ENCODE peak calls at places on chromosomes 5 and 9, in ten cellular contexts. One of them, this sample, is unnamed.

GRCh38 chr5:111603446-111603827 is 91.1 kb upstream of the STARD4 start:
- DNase-seq in T-helper 2 cell: no peak
- DNase-seq in stimulated activated CD8-positive, alpha-beta memory T cell treated with anti-CD3 and anti-CD28 coated beads, Interleukin-15, amount 100 ng/mL, for 4 hours: no peak
- DNase-seq in foreskin fibroblast: peak
- DNase-seq in T47D: no peak
- DNase-seq in NCI-H1417: no peak
- DNase-seq in effector memory CD8-positive, alpha-beta T cell: no peak
- DNase-seq in iris pigment epithelial cell: peak
- DNase-seq in adipocyte: peak
- DNase-seq in breast epithelium: no peak
- DNase-seq in this sample: peak

GRCh38 chr5:108687599-108688220 is 60.0 kb upstream of the FER start:
- DNase-seq in effector memory CD8-positive, alpha-beta T cell: no peak
- DNase-seq in T-helper 2 cell: no peak
- DNase-seq in stimulated activated CD8-positive, alpha-beta memory T cell treated with anti-CD3 and anti-CD28 coated beads, Interleukin-15, amount 100 ng/mL, for 4 hours: no peak
- DNase-seq in breast epithelium: no peak
- DNase-seq in iris pigment epithelial cell: no peak
- DNase-seq in adipocyte: peak
- DNase-seq in NCI-H1417: no peak
- DNase-seq in T47D: no peak
- DNase-seq in foreskin fibroblast: peak
- DNase-seq in this sample: no peak

GRCh38 chr5:129460951-129461815 is 1.1 kb downstream of the ADAMTS19 start:
- DNase-seq in foreskin fibroblast: peak
- DNase-seq in T47D: peak
- DNase-seq in stimulated activated CD8-positive, alpha-beta memory T cell treated with anti-CD3 and anti-CD28 coated beads, Interleukin-15, amount 100 ng/mL, for 4 hours: no peak
- DNase-seq in T-helper 2 cell: no peak
- DNase-seq in breast epithelium: no peak
- DNase-seq in NCI-H1417: peak
- DNase-seq in iris pigment epithelial cell: peak
- DNase-seq in adipocyte: peak
- DNase-seq in effector memory CD8-positive, alpha-beta T cell: no peak
- DNase-seq in this sample: no peak

GRCh38 chr5:178624626-178625546 is 2.0 kb downstream of the CLK4 start:
- DNase-seq in T-helper 2 cell: no peak
- DNase-seq in iris pigment epithelial cell: peak
- DNase-seq in stimulated activated CD8-positive, alpha-beta memory T cell treated with anti-CD3 and anti-CD28 coated beads, Interleukin-15, amount 100 ng/mL, for 4 hours: no peak
- DNase-seq in adipocyte: peak
- DNase-seq in effector memory CD8-positive, alpha-beta T cell: no peak
- DNase-seq in T47D: no peak
- DNase-seq in foreskin fibroblast: peak
- DNase-seq in NCI-H1417: no peak
- DNase-seq in breast epithelium: no peak
- DNase-seq in this sample: no peak

GRCh38 chr5:139410886-139411835 is 7.3 kb upstream of the SPATA24 start:
- DNase-seq in T47D: no peak
- DNase-seq in foreskin fibroblast: peak
- DNase-seq in effector memory CD8-positive, alpha-beta T cell: no peak
- DNase-seq in adipocyte: no peak
- DNase-seq in NCI-H1417: no peak
- DNase-seq in stimulated activated CD8-positive, alpha-beta memory T cell treated with anti-CD3 and anti-CD28 coated beads, Interleukin-15, amount 100 ng/mL, for 4 hours: no peak
- DNase-seq in iris pigment epithelial cell: no peak
- DNase-seq in T-helper 2 cell: no peak
- DNase-seq in breast epithelium: no peak
- DNase-seq in this sample: no peak

GRCh38 chr5:63959177-63959982 is 2.9 kb downstream of the HTR1A start:
- DNase-seq in iris pigment epithelial cell: peak
- DNase-seq in stimulated activated CD8-positive, alpha-beta memory T cell treated with anti-CD3 and anti-CD28 coated beads, Interleukin-15, amount 100 ng/mL, for 4 hours: no peak
- DNase-seq in effector memory CD8-positive, alpha-beta T cell: no peak
- DNase-seq in breast epithelium: no peak
- DNase-seq in T-helper 2 cell: no peak
- DNase-seq in T47D: peak
- DNase-seq in adipocyte: no peak
- DNase-seq in foreskin fibroblast: no peak
- DNase-seq in NCI-H1417: peak
- DNase-seq in this sample: no peak

GRCh38 chr9:7223981-7224380 is 466.2 kb downstream of the KDM4C start:
- DNase-seq in foreskin fibroblast: peak
- DNase-seq in T47D: no peak
- DNase-seq in NCI-H1417: no peak
- DNase-seq in T-helper 2 cell: no peak
- DNase-seq in adipocyte: no peak
- DNase-seq in effector memory CD8-positive, alpha-beta T cell: no peak
- DNase-seq in iris pigment epithelial cell: no peak
- DNase-seq in breast epithelium: no peak
- DNase-seq in stimulated activated CD8-positive, alpha-beta memory T cell treated with anti-CD3 and anti-CD28 coated beads, Interleukin-15, amount 100 ng/mL, for 4 hours: no peak
- DNase-seq in this sample: no peak

GRCh38 chr5:150589791-150590601 is 50.5 kb upstream of the SYNPO start:
- DNase-seq in iris pigment epithelial cell: peak
- DNase-seq in stimulated activated CD8-positive, alpha-beta memory T cell treated with anti-CD3 and anti-CD28 coated beads, Interleukin-15, amount 100 ng/mL, for 4 hours: no peak
- DNase-seq in NCI-H1417: no peak
- DNase-seq in breast epithelium: peak
- DNase-seq in foreskin fibroblast: peak
- DNase-seq in effector memory CD8-positive, alpha-beta T cell: no peak
- DNase-seq in adipocyte: no peak
- DNase-seq in T47D: peak
- DNase-seq in T-helper 2 cell: no peak
- DNase-seq in this sample: no peak

GRCh38 chr5:112965733-112966306 is 10.8 kb upstream of the DCP2 start:
- DNase-seq in T47D: no peak
- DNase-seq in breast epithelium: no peak
- DNase-seq in stimulated activated CD8-positive, alpha-beta memory T cell treated with anti-CD3 and anti-CD28 coated beads, Interleukin-15, amount 100 ng/mL, for 4 hours: no peak
- DNase-seq in T-helper 2 cell: no peak
- DNase-seq in iris pigment epithelial cell: no peak
- DNase-seq in effector memory CD8-positive, alpha-beta T cell: no peak
- DNase-seq in adipocyte: no peak
- DNase-seq in foreskin fibroblast: no peak
- DNase-seq in NCI-H1417: no peak
- DNase-seq in this sample: no peak

GRCh38 chr5:172769598-172770373 is 1.2 kb downstream of the DUSP1 start:
- DNase-seq in breast epithelium: no peak
- DNase-seq in stimulated activated CD8-positive, alpha-beta memory T cell treated with anti-CD3 and anti-CD28 coated beads, Interleukin-15, amount 100 ng/mL, for 4 hours: no peak
- DNase-seq in T47D: no peak
- DNase-seq in NCI-H1417: no peak
- DNase-seq in adipocyte: peak
- DNase-seq in effector memory CD8-positive, alpha-beta T cell: peak
- DNase-seq in T-helper 2 cell: peak
- DNase-seq in iris pigment epithelial cell: peak
- DNase-seq in foreskin fibroblast: no peak
- DNase-seq in this sample: no peak

GRCh38 chr5:158224200-158224599 is 365.3 kb upstream of the CLINT1 start:
- DNase-seq in effector memory CD8-positive, alpha-beta T cell: no peak
- DNase-seq in breast epithelium: no peak
- DNase-seq in NCI-H1417: no peak
- DNase-seq in iris pigment epithelial cell: no peak
- DNase-seq in T47D: no peak
- DNase-seq in adipocyte: no peak
- DNase-seq in stimulated activated CD8-positive, alpha-beta memory T cell treated with anti-CD3 and anti-CD28 coated beads, Interleukin-15, amount 100 ng/mL, for 4 hours: no peak
- DNase-seq in T-helper 2 cell: no peak
- DNase-seq in foreskin fibroblast: no peak
- DNase-seq in this sample: no peak

GRCh38 chr9:8448226-8448625 is 648.6 kb upstream of the DMAC1 start:
- DNase-seq in breast epithelium: no peak
- DNase-seq in stimulated activated CD8-positive, alpha-beta memory T cell treated with anti-CD3 and anti-CD28 coated beads, Interleukin-15, amount 100 ng/mL, for 4 hours: no peak
- DNase-seq in foreskin fibroblast: peak
- DNase-seq in T47D: no peak
- DNase-seq in effector memory CD8-positive, alpha-beta T cell: no peak
- DNase-seq in T-helper 2 cell: no peak
- DNase-seq in iris pigment epithelial cell: no peak
- DNase-seq in NCI-H1417: no peak
- DNase-seq in adipocyte: no peak
- DNase-seq in this sample: no peak

GRCh38 chr5:155700333-155700732 is 626.6 kb upstream of the SGCD start:
- DNase-seq in T47D: peak
- DNase-seq in NCI-H1417: no peak
- DNase-seq in foreskin fibroblast: no peak
- DNase-seq in effector memory CD8-positive, alpha-beta T cell: peak
- DNase-seq in adipocyte: peak
- DNase-seq in T-helper 2 cell: no peak
- DNase-seq in iris pigment epithelial cell: no peak
- DNase-seq in breast epithelium: no peak
- DNase-seq in stimulated activated CD8-positive, alpha-beta memory T cell treated with anti-CD3 and anti-CD28 coated beads, Interleukin-15, amount 100 ng/mL, for 4 hours: no peak
- DNase-seq in this sample: no peak

GRCh38 chr5:114782869-114783268 is 386.8 kb downstream of the TRIM36 start:
- DNase-seq in breast epithelium: no peak
- DNase-seq in T47D: no peak
- DNase-seq in foreskin fibroblast: no peak
- DNase-seq in adipocyte: no peak
- DNase-seq in stimulated activated CD8-positive, alpha-beta memory T cell treated with anti-CD3 and anti-CD28 coated beads, Interleukin-15, amount 100 ng/mL, for 4 hours: no peak
- DNase-seq in T-helper 2 cell: no peak
- DNase-seq in iris pigment epithelial cell: no peak
- DNase-seq in effector memory CD8-positive, alpha-beta T cell: no peak
- DNase-seq in NCI-H1417: no peak
- DNase-seq in this sample: no peak

GRCh38 chr5:176789873-176790615 is 20.3 kb upstream of the UNC5A start:
- DNase-seq in breast epithelium: no peak
- DNase-seq in effector memory CD8-positive, alpha-beta T cell: no peak
- DNase-seq in stimulated activated CD8-positive, alpha-beta memory T cell treated with anti-CD3 and anti-CD28 coated beads, Interleukin-15, amount 100 ng/mL, for 4 hours: no peak
- DNase-seq in foreskin fibroblast: peak
- DNase-seq in adipocyte: no peak
- DNase-seq in T-helper 2 cell: no peak
- DNase-seq in iris pigment epithelial cell: no peak
- DNase-seq in NCI-H1417: no peak
- DNase-seq in T47D: no peak
- DNase-seq in this sample: no peak

GRCh38 chr9:18890372-18890771 is 142.6 kb downstream of the SAXO1 start:
- DNase-seq in T47D: no peak
- DNase-seq in iris pigment epithelial cell: peak
- DNase-seq in stimulated activated CD8-positive, alpha-beta memory T cell treated with anti-CD3 and anti-CD28 coated beads, Interleukin-15, amount 100 ng/mL, for 4 hours: no peak
- DNase-seq in NCI-H1417: no peak
- DNase-seq in T-helper 2 cell: no peak
- DNase-seq in effector memory CD8-positive, alpha-beta T cell: no peak
- DNase-seq in foreskin fibroblast: peak
- DNase-seq in adipocyte: peak
- DNase-seq in breast epithelium: no peak
- DNase-seq in this sample: peak

GRCh38 chr5:14415516-14416074 is 166.0 kb upstream of the OTULINL start:
- DNase-seq in NCI-H1417: no peak
- DNase-seq in stimulated activated CD8-positive, alpha-beta memory T cell treated with anti-CD3 and anti-CD28 coated beads, Interleukin-15, amount 100 ng/mL, for 4 hours: no peak
- DNase-seq in effector memory CD8-positive, alpha-beta T cell: no peak
- DNase-seq in breast epithelium: no peak
- DNase-seq in adipocyte: peak
- DNase-seq in T47D: no peak
- DNase-seq in iris pigment epithelial cell: no peak
- DNase-seq in foreskin fibroblast: peak
- DNase-seq in T-helper 2 cell: no peak
- DNase-seq in this sample: no peak

GRCh38 chr5:160685219-160685618 is 166.8 kb downstream of the ATP10B start:
- DNase-seq in T-helper 2 cell: no peak
- DNase-seq in foreskin fibroblast: no peak
- DNase-seq in effector memory CD8-positive, alpha-beta T cell: no peak
- DNase-seq in iris pigment epithelial cell: no peak
- DNase-seq in T47D: peak
- DNase-seq in stimulated activated CD8-positive, alpha-beta memory T cell treated with anti-CD3 and anti-CD28 coated beads, Interleukin-15, amount 100 ng/mL, for 4 hours: no peak
- DNase-seq in NCI-H1417: peak
- DNase-seq in adipocyte: no peak
- DNase-seq in breast epithelium: no peak
- DNase-seq in this sample: no peak

GRCh38 chr9:33329996-33330395 is 39.7 kb downstream of the NFX1 start:
- DNase-seq in T47D: no peak
- DNase-seq in effector memory CD8-positive, alpha-beta T cell: no peak
- DNase-seq in foreskin fibroblast: peak
- DNase-seq in adipocyte: peak
- DNase-seq in iris pigment epithelial cell: peak
- DNase-seq in NCI-H1417: no peak
- DNase-seq in stimulated activated CD8-positive, alpha-beta memory T cell treated with anti-CD3 and anti-CD28 coated beads, Interleukin-15, amount 100 ng/mL, for 4 hours: no peak
- DNase-seq in T-helper 2 cell: no peak
- DNase-seq in breast epithelium: no peak
- DNase-seq in this sample: no peak

GRCh38 chr5:171957591-171958251 is 48.7 kb downstream of the FBXW11 start:
- DNase-seq in iris pigment epithelial cell: no peak
- DNase-seq in stimulated activated CD8-positive, alpha-beta memory T cell treated with anti-CD3 and anti-CD28 coated beads, Interleukin-15, amount 100 ng/mL, for 4 hours: no peak
- DNase-seq in foreskin fibroblast: no peak
- DNase-seq in T47D: no peak
- DNase-seq in NCI-H1417: no peak
- DNase-seq in adipocyte: no peak
- DNase-seq in T-helper 2 cell: no peak
- DNase-seq in breast epithelium: peak
- DNase-seq in effector memory CD8-positive, alpha-beta T cell: peak
- DNase-seq in this sample: no peak

GRCh38 chr5:96459313-96460109 is 26.5 kb upstream of the PCSK1 start:
- DNase-seq in T47D: no peak
- DNase-seq in NCI-H1417: peak
- DNase-seq in breast epithelium: no peak
- DNase-seq in T-helper 2 cell: no peak
- DNase-seq in iris pigment epithelial cell: no peak
- DNase-seq in foreskin fibroblast: peak
- DNase-seq in stimulated activated CD8-positive, alpha-beta memory T cell treated with anti-CD3 and anti-CD28 coated beads, Interleukin-15, amount 100 ng/mL, for 4 hours: no peak
- DNase-seq in effector memory CD8-positive, alpha-beta T cell: no peak
- DNase-seq in adipocyte: peak
- DNase-seq in this sample: no peak

GRCh38 chr9:125659954-125660353 is 47.1 kb downstream of the MAPKAP1 start:
- DNase-seq in iris pigment epithelial cell: peak
- DNase-seq in effector memory CD8-positive, alpha-beta T cell: no peak
- DNase-seq in T47D: no peak
- DNase-seq in adipocyte: peak
- DNase-seq in breast epithelium: no peak
- DNase-seq in T-helper 2 cell: no peak
- DNase-seq in NCI-H1417: no peak
- DNase-seq in stimulated activated CD8-positive, alpha-beta memory T cell treated with anti-CD3 and anti-CD28 coated beads, Interleukin-15, amount 100 ng/mL, for 4 hours: no peak
- DNase-seq in foreskin fibroblast: peak
- DNase-seq in this sample: no peak